ENCODE peak calls at places on chromosome 10, in ten cellular contexts. C is memory B cell; M is stimulated activated CD4-positive, alpha-beta T cell treated with anti-CD3 and anti-CD28 coated beads, Interleukin-4, amount 100 ng/mL, for 4 hours; K is NCI-H510A treated with DMSO at 0.1 percent for 48 hours; E is putamen; L is stimulated activated CD8-positive, alpha-beta memory T cell treated with anti-CD3 and anti-CD28 coated beads, Interleukin-7, amount 100 ng/mL, for 1 hour; Z is GM19239; O is fibroblast of the aortic adventitia; I is Caki2; S is AG04450. D is an unnamed sample.

GRCh38 chr10:91162050-91162494 is 58.4 kb upstream of the PCGF5 start:
- DNase-seq in O (no peak), I (peak; percentile 4), S (no peak), E (peak; percentile 17), L (no peak), C (no peak), Z (no peak), M (peak; percentile 11), K (no peak), D (no peak)

GRCh38 chr10:5927306-5927705 is 37.3 kb downstream of the FBH1 start:
- DNase-seq in O (peak; percentile 88), S (peak; percentile 68), I (no peak), M (no peak), K (no peak), L (no peak), Z (no peak), C (no peak), E (no peak), D (no peak)

GRCh38 chr10:42938351-42938750 is 138.5 kb upstream of the RET start:
- DNase-seq in O (no peak), C (no peak), S (no peak), K (no peak), E (no peak), Z (no peak), I (no peak), L (no peak), M (no peak), D (no peak)

GRCh38 chr10:127300868-127301321 is 104.5 kb upstream of the INSYN2A start:
- DNase-seq in K (peak; percentile 80), C (no peak), Z (no peak), O (no peak), M (no peak), L (no peak), I (no peak), E (no peak), S (no peak), D (no peak)

GRCh38 chr10:61857746-61858145 is 43.8 kb upstream of the ARID5B start:
- DNase-seq in E (no peak), C (no peak), O (no peak), L (no peak), M (no peak), S (no peak), I (no peak), Z (no peak), K (no peak), D (no peak)

GRCh38 chr10:30819306-30820190 is 190.0 kb upstream of the LYZL2 start:
- DNase-seq in K (no peak), S (peak; percentile 77), I (no peak), O (peak; percentile 91), C (no peak), L (no peak), M (no peak), E (no peak), Z (no peak), D (no peak)

GRCh38 chr10:49187950-49188761 is at the start of gene TMEM273:
- DNase-seq in M (no peak), O (no peak), C (peak; percentile 52), I (peak; percentile 79), E (peak; percentile 89), L (no peak), S (no peak), K (no peak), Z (no peak), D (no peak)

GRCh38 chr10:122018951-122019413 is 30.0 kb downstream of the TACC2 start:
- DNase-seq in L (no peak), M (no peak), S (no peak), I (no peak), E (no peak), O (no peak), Z (no peak), C (no peak), K (peak; percentile 84), D (no peak)

GRCh38 chr10:48627984-48628609 is 23.2 kb upstream of the ARHGAP22 start:
- DNase-seq in O (no peak), S (no peak), Z (no peak), L (no peak), C (peak; percentile 5), I (no peak), M (no peak), E (no peak), K (no peak), D (no peak)

GRCh38 chr10:13087986-13088618 is 11.9 kb upstream of the OPTN start:
- DNase-seq in E (peak; percentile 27), I (no peak), O (peak; percentile 92), Z (no peak), C (no peak), K (no peak), S (peak; percentile 38), M (no peak), L (no peak), D (no peak)

GRCh38 chr10:71782221-71782916 is 9.0 kb upstream of the VSIR start:
- DNase-seq in Z (no peak), S (no peak), I (no peak), L (no peak), K (no peak), M (no peak), O (no peak), E (no peak), C (no peak), D (no peak)

GRCh38 chr10:930415-931325 is 835 bp downstream of the LARP4B start:
- DNase-seq in K (peak; percentile 4), S (no peak), C (peak; percentile 34), E (no peak), O (peak; percentile 35), M (no peak), I (peak; percentile 46), L (no peak), Z (no peak), D (no peak)

GRCh38 chr10:124742418-124743187 is 1.6 kb downstream of the FAM53B start:
- DNase-seq in L (no peak), I (no peak), S (no peak), M (no peak), K (peak; percentile 52), C (no peak), Z (no peak), O (no peak), E (peak; percentile 65), D (no peak)

GRCh38 chr10:100507357-100507732 is 12.3 kb downstream of the SEC31B start:
- DNase-seq in E (no peak), M (no peak), Z (no peak), O (no peak), L (no peak), I (no peak), K (no peak), S (no peak), C (no peak), D (no peak)

GRCh38 chr10:84842593-84842992 is 514.2 kb downstream of the CCSER2 start:
- DNase-seq in C (no peak), O (no peak), K (no peak), E (no peak), M (no peak), I (no peak), Z (no peak), S (no peak), L (no peak), D (no peak)

GRCh38 chr10:49364747-49365146 is 31.1 kb downstream of the DRGX start:
- DNase-seq in L (no peak), K (no peak), E (no peak), O (no peak), M (no peak), Z (no peak), I (no peak), C (no peak), S (no peak), D (no peak)

GRCh38 chr10:71234970-71235681 is 22.8 kb downstream of the UNC5B start:
- DNase-seq in Z (no peak), L (no peak), E (no peak), O (peak; percentile 84), S (no peak), K (no peak), M (no peak), C (no peak), I (no peak), D (no peak)

GRCh38 chr10:10629512-10629911 is 388.2 kb upstream of the CELF2 start:
- DNase-seq in M (no peak), Z (no peak), E (no peak), L (no peak), O (peak; percentile 56), S (no peak), K (no peak), C (no peak), I (no peak), D (no peak)

GRCh38 chr10:28587270-28587969 is 54.5 kb downstream of the WAC start:
- DNase-seq in L (no peak), E (no peak), O (peak; percentile 69), S (peak; percentile 10), Z (no peak), I (no peak), K (no peak), M (no peak), C (no peak), D (no peak)

GRCh38 chr10:30447125-30447799 is 13.3 kb downstream of the MAP3K8 start:
- DNase-seq in M (no peak), S (no peak), Z (no peak), O (peak; percentile 77), L (no peak), I (no peak), C (no peak), K (no peak), E (no peak), D (no peak)

GRCh38 chr10:131641231-131641630 is 259.6 kb upstream of the PPP2R2D start:
- DNase-seq in C (no peak), E (no peak), K (peak; percentile 53), Z (peak; percentile 78), I (peak; percentile 40), O (no peak), S (no peak), L (no peak), M (no peak), D (peak; percentile 40)

GRCh38 chr10:80537705-80538480 is at the start of gene SH2D4B:
- DNase-seq in O (no peak), E (no peak), K (no peak), M (no peak), I (no peak), Z (no peak), S (no peak), L (no peak), C (no peak), D (no peak)

GRCh38 chr10:97849491-97850402 is at the start of gene GOLGA7B:
- DNase-seq in C (peak; percentile 48), S (no peak), Z (peak; percentile 61), I (no peak), O (no peak), L (peak; percentile 37), K (peak; percentile 82), E (no peak), M (peak; percentile 52), D (peak; percentile 63)

GRCh38 chr10:12357525-12358151 is 8.3 kb downstream of the CAMK1D start:
- DNase-seq in I (no peak), Z (no peak), O (no peak), K (no peak), S (no peak), C (no peak), E (no peak), M (no peak), L (no peak), D (no peak)

GRCh38 chr10:25125151-25125550 is 49.6 kb upstream of the GPR158 start:
- DNase-seq in Z (no peak), O (no peak), L (no peak), M (no peak), E (no peak), C (no peak), K (no peak), I (peak; percentile 17), S (no peak), D (no peak)

GRCh38 chr10:42950606-42951485 is 126.0 kb upstream of the RET start:
- DNase-seq in M (no peak), K (no peak), I (no peak), L (no peak), Z (no peak), O (no peak), E (no peak), S (no peak), C (no peak), D (no peak)

GRCh38 chr10:92849234-92849525 is 860 bp downstream of the EXOC6 start:
- DNase-seq in K (no peak), I (no peak), L (no peak), Z (no peak), O (peak; percentile 23), M (no peak), E (no peak), S (no peak), C (no peak), D (no peak)

GRCh38 chr10:5117021-5117420 is 22.8 kb downstream of the AKR1C3 start:
- DNase-seq in L (no peak), I (no peak), K (no peak), C (no peak), O (no peak), S (no peak), Z (no peak), E (no peak), M (no peak), D (no peak)